ENCODE peak calls at places on chromosomes 13 and 19, in ten cellular contexts. Z is thyroid gland, P is tibial nerve, C is K562, D is A549, R is IMR-90, X is heart left ventricle, A is body of pancreas, E is uterus, H is sigmoid colon. U is an unnamed sample.

GRCh38 chr13:28339419-28339818 is 155.5 kb downstream of the FLT1 start:
- DNase-seq in Z (no peak), P (no peak), C (no peak), D (no peak), R (peak; percentile 85), X (no peak), A (no peak), E (no peak), H (no peak), U (no peak)

GRCh38 chr19:47836038-47836437 is 14.3 kb downstream of the CRX start:
- DNase-seq in Z (no peak), P (no peak), C (no peak), D (no peak), R (no peak), X (no peak), A (no peak), E (no peak), H (no peak), U (no peak)

GRCh38 chr19:10838377-10838776 is 2.4 kb upstream of the TMED1 start:
- DNase-seq in Z (no peak), P (no peak), C (no peak), D (no peak), R (no peak), X (no peak), A (no peak), E (no peak), H (no peak), U (no peak)

GRCh38 chr19:15180451-15181390 is 20.1 kb downstream of the NOTCH3 start:
- DNase-seq in Z (peak; percentile 18), P (no peak), C (peak; percentile 90), D (no peak), R (no peak), X (no peak), A (peak; percentile 70), E (no peak), H (no peak), U (no peak)

GRCh38 chr13:53694814-53695533 is 666.4 kb downstream of the OLFM4 start:
- DNase-seq in Z (no peak), P (no peak), C (no peak), D (no peak), R (no peak), X (no peak), A (no peak), E (no peak), H (no peak), U (no peak)

GRCh38 chr13:111217661-111218060 is 102.6 kb downstream of the ARHGEF7 start:
- DNase-seq in Z (no peak), P (no peak), C (no peak), D (no peak), R (no peak), X (no peak), A (peak; percentile 31), E (no peak), H (no peak), U (no peak)

GRCh38 chr19:49468746-49469447 is 5.1 kb upstream of the FLT3LG start:
- DNase-seq in Z (peak; percentile 36), P (peak; percentile 77), C (peak; percentile 85), D (no peak), R (no peak), X (peak; percentile 86), A (peak; percentile 55), E (peak; percentile 84), H (peak; percentile 91), U (peak; percentile 95)

GRCh38 chr13:41643502-41643901 is 186.2 kb downstream of the RGCC start:
- DNase-seq in Z (no peak), P (no peak), C (no peak), D (no peak), R (no peak), X (no peak), A (no peak), E (no peak), H (no peak), U (no peak)

GRCh38 chr13:91097269-91097668 is 250.2 kb upstream of the MIR17HG start:
- DNase-seq in Z (no peak), P (no peak), C (no peak), D (no peak), R (no peak), X (no peak), A (no peak), E (no peak), H (no peak), U (no peak)

GRCh38 chr13:112252744-112253590 is 123.2 kb upstream of the SPACA7 start:
- DNase-seq in Z (no peak), P (no peak), C (no peak), D (no peak), R (no peak), X (no peak), A (no peak), E (no peak), H (no peak), U (peak; percentile 3)

GRCh38 chr19:44552324-44552723 is 22.8 kb upstream of the CEACAM20 start:
- DNase-seq in Z (peak; percentile 3), P (no peak), C (peak; percentile 72), D (peak; percentile 72), R (no peak), X (no peak), A (no peak), E (no peak), H (no peak), U (no peak)

GRCh38 chr13:26342898-26343297 is 89.0 kb downstream of the CDK8 start:
- DNase-seq in Z (no peak), P (no peak), C (no peak), D (no peak), R (no peak), X (no peak), A (no peak), E (no peak), H (no peak), U (no peak)

DNA sequence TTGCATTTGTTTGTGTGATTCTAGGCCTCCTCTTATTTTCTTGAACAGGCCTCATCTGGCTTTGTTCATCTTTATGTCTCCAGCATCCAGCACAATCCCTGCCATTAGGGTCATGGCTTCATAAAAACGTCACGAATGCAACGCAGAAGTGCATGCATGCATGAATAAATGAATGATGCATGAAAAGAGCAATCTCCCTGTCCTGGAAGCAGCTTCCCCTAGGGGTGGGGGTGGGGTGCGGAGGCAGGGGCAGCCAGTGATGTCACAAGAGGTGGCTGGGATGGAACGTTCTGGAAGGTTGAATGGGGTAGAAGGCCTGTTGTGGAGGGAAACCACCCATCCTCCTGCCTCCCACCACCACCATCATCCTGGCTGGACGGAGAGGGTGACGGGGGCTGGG is at the start of gene ACSBG2:
- DNase-seq in Z (no peak), P (no peak), C (no peak), D (no peak), R (no peak), X (no peak), A (no peak), E (no peak), H (no peak), U (no peak)
- H3K4me3 ChIP-seq in Z (no peak within 1 kb of the TSS), P (no peak within 1 kb of the TSS), C (no peak within 1 kb of the TSS), D (no peak within 1 kb of the TSS), R (no peak within 1 kb of the TSS), X (no peak within 1 kb of the TSS), A (no peak within 1 kb of the TSS), E (no peak within 1 kb of the TSS), H (no peak within 1 kb of the TSS), U (no peak within 1 kb of the TSS)

DNA sequence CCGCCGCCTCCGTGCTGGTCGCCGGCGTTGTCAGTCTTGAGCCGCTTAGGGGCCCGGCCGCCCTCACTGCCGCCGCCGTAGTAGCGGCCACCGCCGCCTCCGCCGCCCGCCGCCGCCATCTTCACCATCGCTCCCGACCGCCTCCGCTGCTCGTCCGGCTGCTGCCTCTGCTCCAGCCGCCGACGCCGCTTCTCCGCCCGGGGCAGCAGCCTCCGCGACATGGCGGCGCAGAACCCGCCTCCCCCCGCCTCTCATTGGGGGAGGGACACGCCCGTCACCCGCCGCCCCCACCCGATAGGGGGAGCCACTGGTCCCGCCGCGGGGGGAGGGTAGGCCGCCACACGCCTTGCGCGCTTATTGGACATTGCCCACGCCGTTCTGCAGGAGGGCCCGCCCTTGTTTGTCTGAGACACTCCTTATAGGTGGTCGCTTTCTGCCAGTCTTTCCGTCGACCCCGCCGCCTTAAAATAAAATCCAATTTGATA is at the start of gene HNRNPL:
- DNase-seq in Z (no peak), P (no peak), C (peak; percentile 93), D (no peak), R (no peak), X (peak; percentile 99), A (no peak), E (no peak), H (no peak), U (peak; percentile 100)
- TF ChIP-seq POLR2A in Z (peak; percentile 96), P (peak; percentile 93), C (peak; percentile 84), D (peak; percentile 90), R (peak; percentile 96), X (peak; percentile 90), A (peak; percentile 93), E (peak; percentile 94), H (peak; percentile 88), U (peak; percentile 98)

DNA sequence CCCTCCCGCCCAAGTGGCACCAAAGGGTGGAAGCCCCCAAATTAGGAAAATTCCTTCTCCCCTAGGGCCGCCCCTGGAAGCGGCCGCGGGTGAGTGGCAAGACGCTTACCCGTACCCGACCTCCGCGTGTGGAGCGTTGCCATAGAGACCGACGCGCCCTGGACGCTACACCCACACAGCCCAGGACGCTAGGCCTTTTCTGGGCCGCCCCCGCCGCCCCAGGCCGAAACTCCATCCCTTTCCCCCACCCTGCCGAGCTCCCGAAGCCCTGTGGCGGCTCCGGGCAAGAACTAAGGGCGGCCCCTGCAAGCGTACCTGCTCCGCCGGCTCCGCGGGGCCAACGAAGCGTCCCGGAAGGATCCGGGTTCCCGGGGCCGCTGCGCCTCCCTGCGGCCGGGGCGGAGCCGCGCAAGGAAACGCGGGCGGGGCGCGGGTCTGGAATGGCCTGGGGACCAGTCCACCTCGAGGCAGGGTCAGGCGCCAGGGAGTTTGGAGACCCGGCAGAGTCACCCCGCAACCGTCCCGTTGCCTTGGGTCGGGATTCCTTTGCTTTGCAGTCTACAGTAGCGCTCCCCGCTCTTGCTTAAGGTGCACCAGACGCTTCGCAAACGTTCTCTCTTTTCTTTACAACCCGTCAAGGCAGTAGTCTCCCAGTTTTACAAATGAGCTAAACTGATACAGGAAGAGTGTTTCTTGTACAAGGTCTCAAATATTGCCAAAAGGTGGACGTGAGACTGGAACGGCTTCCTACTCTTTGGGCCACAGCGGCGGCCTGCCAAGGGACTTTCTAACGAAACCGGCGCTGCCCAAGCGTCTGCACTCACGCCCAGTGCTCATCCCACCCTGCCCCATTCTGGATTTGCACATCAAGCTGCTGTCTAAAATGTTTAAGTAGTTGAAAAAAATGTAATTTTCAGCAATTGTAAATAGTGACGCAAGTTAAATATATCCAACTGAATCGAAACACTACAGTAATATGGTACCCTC is at the start of gene NEK5:
- DNase-seq in Z (peak; percentile 67), P (peak; percentile 29), C (peak; percentile 70), D (peak; percentile 70), R (peak; percentile 25), X (peak; percentile 66), A (peak; percentile 68), E (peak; percentile 49), H (peak; percentile 70), U (peak; percentile 90)
- TF ChIP-seq CTCF in Z (peak; percentile 74), P (peak; percentile 42), C (peak; percentile 73), D (peak; percentile 65), R (peak; percentile 71), X (peak; percentile 88), A (peak; percentile 88), E (peak; percentile 76), H (peak; percentile 64), U (no peak)

GRCh38 chr13:36712785-36713184 is 39.0 kb downstream of the SERTM1 start:
- DNase-seq in Z (no peak), P (no peak), C (no peak), D (no peak), R (peak; percentile 5), X (no peak), A (no peak), E (peak; percentile 75), H (no peak), U (no peak)
- H3K4me3 ChIP-seq in Z (no peak overlapping the region), P (no peak overlapping the region), C (no peak overlapping the region), D (no peak overlapping the region), R (no peak overlapping the region), X (no peak overlapping the region), A (no peak overlapping the region), E (no peak overlapping the region), H (no peak overlapping the region), U (no peak overlapping the region)

GRCh38 chr19:3532154-3533019 is 6.6 kb upstream of the TEKTIP1 start:
- DNase-seq in Z (no peak), P (no peak), C (no peak), D (no peak), R (no peak), X (no peak), A (no peak), E (no peak), H (no peak), U (no peak)
- TF ChIP-seq POLR2A in Z (no peak), P (no peak), C (no peak), D (no peak), R (no peak), X (no peak), A (no peak), E (no peak), H (no peak), U (no peak)

U was measured in lower leg skin.